ENCODE peak calls at places on chromosomes 11 and 22, in seven cellular contexts. U, E, A, H, K, M and Z are unnamed samples. For H3K27me3, the result is how much of the 10 kb centered on the place peaks cover.

GRCh38 chr11:37978647-37979046 is 1380.6 kb upstream of the RAG2 start:
- DNase-seq in H (no peak), U (no peak), E (no peak), M (no peak), A (no peak), K (no peak), Z (no peak)

GRCh38 chr22:26170112-26170492 is 840 bp downstream of the SEZ6L start:
- DNase-seq in E (no peak), H (no peak), K (no peak), A (no peak), M (peak), U (no peak), Z (no peak)

GRCh38 chr11:14357843-14358728 is 897 bp downstream of the RRAS2 start:
- DNase-seq in M (peak), E (peak), K (peak), H (peak), A (peak), U (no peak), Z (peak)

GRCh38 chr22:37267661-37268413 is 14.5 kb upstream of the CYTH4 start:
- DNase-seq in A (no peak), U (no peak), K (no peak), H (no peak), M (no peak), E (peak), Z (peak)

GRCh38 chr11:86676533-86677154 is 4.2 kb upstream of the ME3 start:
- DNase-seq in M (peak), K (no peak), E (no peak), A (no peak), H (peak), U (no peak), Z (no peak)

GRCh38 chr11:120715239-120715638 is 203.7 kb downstream of the GRIK4 start:
- DNase-seq in U (no peak), A (no peak), M (no peak), E (no peak), H (peak), K (no peak), Z (no peak)

GRCh38 chr11:128379587-128380279 is 207.6 kb downstream of the ETS1 start:
- DNase-seq in K (no peak), E (no peak), M (no peak), U (no peak), A (no peak), H (no peak), Z (no peak)

GRCh38 chr22:43923191-43923590 is 414 bp upstream of the PNPLA3 start:
- DNase-seq in A (no peak), M (no peak), E (no peak), H (peak), K (no peak), U (no peak), Z (no peak)

GRCh38 chr11:65588199-65589054 is 7.2 kb downstream of the KCNK7 start:
- DNase-seq in H (peak), K (peak), A (peak), E (peak), U (no peak), M (peak), Z (peak)

DNA sequence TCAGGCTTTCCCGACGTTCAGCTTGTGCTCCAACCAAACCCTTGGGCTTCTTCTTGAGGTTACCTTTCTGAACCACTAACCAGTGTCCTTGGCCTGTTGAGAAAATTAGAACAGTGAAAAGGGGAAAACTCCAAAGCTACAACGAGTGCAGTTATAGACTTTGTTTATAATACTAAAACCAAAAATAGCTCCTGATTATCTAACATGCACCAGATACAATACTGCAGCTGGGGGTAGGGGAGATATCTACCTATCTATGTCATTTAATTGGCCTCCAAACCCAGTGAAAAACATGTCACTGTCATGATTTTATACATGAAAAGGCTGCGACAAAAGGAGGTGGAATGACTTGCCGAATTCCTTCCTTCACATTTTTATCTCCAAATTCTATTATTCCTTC is 11.9 kb downstream of the XRRA1 start:
- DNase-seq in A (no peak), K (no peak), M (no peak), E (no peak), H (no peak), U (no peak), Z (no peak)
- H3K4me3 ChIP-seq in A (no peak), K (no peak), M (no peak), E (no peak), H (no peak), U (no peak), Z (no peak)

GRCh38 chr11:117725048-117725734 is 71.8 kb downstream of the DSCAML1 start:
- DNase-seq in U (no peak), A (no peak), K (no peak), E (no peak), H (no peak), M (no peak), Z (no peak)
- H3K27me3 ChIP-seq in U (under half), A (under half), K (under half), E (under half), H (under half), M (under half), Z (under half)

GRCh38 chr11:102120006-102120405 is 9.8 kb downstream of the YAP1 start:
- DNase-seq in H (peak), E (peak), K (no peak), U (no peak), A (no peak), M (no peak), Z (no peak)
- H3K27ac ChIP-seq in H (peak), E (peak), K (peak), U (no peak), A (peak), M (no peak), Z (peak)

DNA sequence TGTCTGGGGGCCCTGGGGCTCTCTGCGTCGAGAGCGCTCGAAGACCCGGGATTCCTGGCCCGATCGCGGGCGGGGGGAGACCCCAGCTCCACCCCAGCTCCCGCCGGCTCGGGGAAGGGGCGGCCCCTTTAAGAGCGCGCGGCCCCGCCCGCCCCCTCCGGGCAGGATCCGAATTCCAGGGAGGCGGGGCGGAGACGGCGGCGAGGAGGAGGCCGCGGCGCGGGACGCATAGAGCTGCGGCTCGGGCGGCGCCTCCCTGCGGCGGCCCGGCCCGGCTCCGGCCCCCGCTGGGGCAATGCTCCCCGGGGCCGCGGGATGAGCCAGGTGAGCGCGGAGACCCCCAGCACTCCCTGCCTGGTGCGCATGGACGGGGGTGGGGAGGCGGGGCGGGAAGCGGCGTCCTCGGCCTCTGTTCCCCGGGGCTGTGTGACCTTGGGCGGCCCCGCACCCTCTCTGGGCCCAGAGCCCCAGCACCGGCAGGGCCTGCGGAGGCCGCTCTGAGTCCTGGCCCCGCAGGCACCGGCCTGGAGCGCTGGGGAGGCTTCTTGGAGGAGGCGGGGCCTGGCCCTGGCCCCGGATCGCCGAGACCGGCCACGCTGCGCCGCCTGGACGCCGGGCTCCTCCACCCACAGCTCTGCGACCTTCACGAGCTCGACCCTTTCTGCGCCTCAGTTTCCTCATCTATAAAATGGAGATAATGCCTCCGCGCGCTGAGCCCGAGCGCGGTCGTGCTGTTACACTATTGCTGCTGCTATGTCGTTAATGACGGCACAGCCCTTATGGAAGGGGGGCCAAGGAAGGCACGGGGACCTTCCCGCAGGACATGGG is 594 bp downstream of the GAS2L1 start:
- DNase-seq in A (peak), K (peak), U (peak), M (peak), E (peak), H (peak), Z (peak)
- H3K4me3 ChIP-seq in A (peak), K (peak), U (peak), M (peak), E (peak), H (peak), Z (peak)

GRCh38 chr11:60937811-60938210 is 13.6 kb downstream of the TMEM132A start:
- DNase-seq in A (no peak), U (no peak), K (no peak), E (no peak), M (no peak), H (no peak), Z (no peak)
- H3K27me3 ChIP-seq in A (under half), U (under half), K (under half), E (under half), M (under half), H (under half), Z (under half)

DNA sequence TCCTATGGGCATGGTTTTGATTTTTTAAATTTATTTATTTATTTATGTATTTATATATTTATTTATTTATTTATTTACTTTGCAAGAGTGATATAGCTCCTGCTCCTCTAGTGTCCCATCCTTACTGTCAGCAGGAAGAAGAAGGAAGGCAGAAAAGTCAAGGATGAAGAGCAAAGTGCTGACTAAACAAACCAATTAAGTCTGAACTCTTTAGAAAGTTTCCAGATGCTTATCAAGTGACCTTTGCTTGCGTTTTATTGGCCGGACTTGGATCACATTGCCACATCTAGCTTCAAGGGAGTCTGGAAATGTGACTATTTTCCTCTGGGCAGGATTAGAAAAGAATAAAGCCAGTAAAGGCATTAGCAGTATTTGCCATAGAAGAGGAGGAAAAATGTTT is 8.7 kb upstream of the OR4B1 start:
- DNase-seq in U (no peak), H (no peak), A (no peak), E (no peak), K (no peak), M (no peak), Z (no peak)
- H3K27ac ChIP-seq in U (no peak), H (no peak), A (no peak), E (no peak), K (no peak), M (no peak), Z (no peak)